ENCODE peak calls at places on chromosomes 12 and 14, in nine cellular contexts. Z is glomerular endothelial cell, G is AML-193, W is T-helper 2 cell, F is naive B cell, N is HTR-8/SVneo, U is A172, R is NCI-H1092, S is mucosa of gallbladder. I is an unnamed sample.

GRCh38 chr12:80690513-80690912 is 16.9 kb upstream of the MYF6 start:
- DNase-seq in Z (no peak), G (no peak), W (no peak), F (no peak), N (no peak), U (no peak), R (no peak), S (no peak), I (no peak)

GRCh38 chr12:3122841-3123678 is 45.9 kb downstream of the TSPAN9 start:
- DNase-seq in Z (peak), G (no peak), W (no peak), F (no peak), N (peak), U (peak), R (no peak), S (peak), I (peak)

GRCh38 chr14:31858868-31859267 is 218.2 kb upstream of the ARHGAP5 start:
- DNase-seq in Z (no peak), G (no peak), W (no peak), F (no peak), N (no peak), U (no peak), R (no peak), S (no peak), I (no peak)

GRCh38 chr14:102883028-102883953 is 39.2 kb upstream of the AMN start:
- DNase-seq in Z (no peak), G (no peak), W (no peak), F (no peak), N (no peak), U (no peak), R (no peak), S (no peak), I (no peak)

GRCh38 chr14:99230271-99231141 is 41.5 kb downstream of the BCL11B start:
- DNase-seq in Z (no peak), G (no peak), W (peak), F (no peak), N (no peak), U (no peak), R (no peak), S (peak), I (no peak)

GRCh38 chr12:33427071-33427470 is 12.5 kb downstream of the SYT10 start:
- DNase-seq in Z (no peak), G (no peak), W (no peak), F (no peak), N (no peak), U (peak), R (no peak), S (no peak), I (no peak)

GRCh38 chr12:130878193-130879185 is 6.6 kb downstream of the RAN start:
- DNase-seq in Z (no peak), G (no peak), W (no peak), F (no peak), N (no peak), U (no peak), R (no peak), S (no peak), I (no peak)

GRCh38 chr14:61296707-61297502 is 15.8 kb upstream of the TMEM30B start:
- DNase-seq in Z (no peak), G (peak), W (peak), F (no peak), N (peak), U (peak), R (peak), S (no peak), I (no peak)

GRCh38 chr14:96905825-96906224 is 108.6 kb downstream of the VRK1 start:
- DNase-seq in Z (no peak), G (peak), W (no peak), F (no peak), N (no peak), U (no peak), R (no peak), S (no peak), I (no peak)

GRCh38 chr14:104290756-104291122 is 152.4 kb downstream of the KIF26A start:
- DNase-seq in Z (no peak), G (no peak), W (no peak), F (no peak), N (no peak), U (no peak), R (no peak), S (no peak), I (no peak)

GRCh38 chr12:31966558-31967205 is 7.5 kb downstream of the RESF1 start:
- DNase-seq in Z (no peak), G (no peak), W (no peak), F (no peak), N (no peak), U (no peak), R (no peak), S (no peak), I (no peak)

GRCh38 chr14:68420354-68420753 is 372.5 kb downstream of the ZFP36L1 start:
- DNase-seq in Z (no peak), G (no peak), W (no peak), F (no peak), N (no peak), U (no peak), R (no peak), S (no peak), I (no peak)

GRCh38 chr12:27207626-27208413 is 36.3 kb upstream of the STK38L start:
- DNase-seq in Z (no peak), G (no peak), W (no peak), F (no peak), N (no peak), U (peak), R (no peak), S (no peak), I (no peak)

GRCh38 chr12:42530284-42530683 is 59.3 kb downstream of the PRICKLE1 start:
- DNase-seq in Z (no peak), G (no peak), W (no peak), F (no peak), N (no peak), U (no peak), R (no peak), S (no peak), I (no peak)

GRCh38 chr14:32469388-32470160 is 140.5 kb downstream of the AKAP6 start:
- DNase-seq in Z (peak), G (peak), W (no peak), F (peak), N (peak), U (no peak), R (peak), S (no peak), I (no peak)

GRCh38 chr12:24565300-24565699 is 383.6 kb downstream of the BCAT1 start:
- DNase-seq in Z (no peak), G (no peak), W (no peak), F (no peak), N (no peak), U (no peak), R (no peak), S (no peak), I (no peak)

GRCh38 chr14:70788893-70789292 is 20.4 kb downstream of the MAP3K9 start:
- DNase-seq in Z (no peak), G (no peak), W (no peak), F (no peak), N (no peak), U (no peak), R (no peak), S (no peak), I (no peak)

I was measured in thoracic aorta.